ENCODE peak calls at places on chromosome 2, in seven cellular contexts. Y is GM19239; E is COLO829; M is upper lobe of right lung; S is GM13976; D is CD8-positive, alpha-beta memory T cell; J is activated naive CD8-positive, alpha-beta T cell treated with anti-CD3 and anti-CD28 coated beads, Interleukin-2, amount 50 U/mL, for 24 hours. R is an unnamed sample.

GRCh38 chr2:46381871-46382270 is 84.7 kb downstream of the EPAS1 start:
- DNase-seq in D (no peak), M (no peak), S (no peak), E (no peak), J (no peak), Y (no peak), R (no peak)

GRCh38 chr2:239509388-239510143 is 108.7 kb upstream of the HDAC4 start:
- DNase-seq in M (no peak), Y (no peak), S (no peak), E (no peak), J (no peak), D (no peak), R (no peak)

GRCh38 chr2:187875271-187875670 is 321.0 kb upstream of the TFPI start:
- DNase-seq in E (no peak), Y (no peak), D (no peak), S (no peak), M (no peak), J (no peak), R (no peak)

GRCh38 chr2:28951910-28952805 is 28.9 kb upstream of the TOGARAM2 start:
- DNase-seq in E (no peak), D (no peak), Y (no peak), J (no peak), M (no peak), S (no peak), R (no peak)

GRCh38 chr2:148614024-148614331 is 30.6 kb upstream of the EPC2 start:
- DNase-seq in J (no peak), Y (no peak), D (no peak), M (no peak), E (no peak), S (no peak), R (no peak)

GRCh38 chr2:68653034-68653433 is 9.7 kb downstream of the PROKR1 start:
- DNase-seq in Y (no peak), S (no peak), E (no peak), J (no peak), D (no peak), M (no peak), R (no peak)

GRCh38 chr2:185391571-185391970 is 347.0 kb upstream of the FSIP2 start:
- DNase-seq in E (no peak), Y (no peak), J (no peak), M (no peak), D (no peak), S (no peak), R (no peak)

GRCh38 chr2:241532168-241532567 is 23.8 kb upstream of the STK25 start:
- DNase-seq in E (no peak), D (no peak), S (no peak), M (no peak), J (no peak), Y (no peak), R (no peak)

GRCh38 chr2:217325810-217326209 is 465.9 kb upstream of the TNP1 start:
- DNase-seq in D (no peak), J (no peak), M (no peak), Y (no peak), S (no peak), E (no peak), R (no peak)

GRCh38 chr2:62569907-62570793 is 64.2 kb upstream of the TMEM17 start:
- DNase-seq in M (no peak), J (no peak), E (peak), S (no peak), D (no peak), Y (no peak), R (no peak)

GRCh38 chr2:13230221-13230620 is 513.5 kb downstream of the TRIB2 start:
- DNase-seq in E (no peak), J (no peak), M (no peak), D (no peak), Y (no peak), S (no peak), R (no peak)

GRCh38 chr2:20141056-20141762 is 83.7 kb downstream of the SDC1 start:
- DNase-seq in D (no peak), E (peak), S (no peak), J (no peak), M (peak), Y (no peak), R (no peak)

GRCh38 chr2:238655974-238656722 is 191.7 kb upstream of the TWIST2 start:
- DNase-seq in D (no peak), J (no peak), S (no peak), Y (no peak), E (no peak), M (no peak), R (no peak)

GRCh38 chr2:45300026-45300750 is 290.9 kb upstream of the SIX2 start:
- DNase-seq in Y (no peak), S (no peak), M (no peak), D (no peak), J (no peak), E (no peak), R (no peak)

GRCh38 chr2:24238158-24238557 is 63.3 kb downstream of the FAM228A start:
- DNase-seq in E (no peak), S (no peak), Y (no peak), J (no peak), M (no peak), D (no peak), R (no peak)

GRCh38 chr2:67824196-67824595 is 238.6 kb downstream of the C1D start:
- DNase-seq in J (no peak), S (no peak), E (no peak), M (no peak), D (no peak), Y (no peak), R (no peak)

R was measured in ovary.